ENCODE peak calls at places on chromosomes 12 and 14, in five cellular contexts. X, Q, D, Z and B are unnamed samples.

GRCh38 chr12:94983321-94983720 is 20.2 kb downstream of the NDUFA12 start:
- DNase-seq in X (no peak), Q (no peak), D (no peak), Z (no peak), B (no peak)

GRCh38 chr12:58969227-58969626 is 48.9 kb upstream of the LRIG3 start:
- DNase-seq in X (no peak), Q (no peak), D (no peak), Z (no peak), B (no peak)

GRCh38 chr12:131754184-131754583 is 43.3 kb downstream of the SFSWAP start:
- DNase-seq in X (no peak), Q (no peak), D (no peak), Z (no peak), B (no peak)

GRCh38 chr14:79516009-79516408 is 695.3 kb downstream of the DIO2 start:
- DNase-seq in X (no peak), Q (no peak), D (no peak), Z (no peak), B (no peak)

GRCh38 chr14:69231486-69231885 is 28.5 kb upstream of the GALNT16 start:
- DNase-seq in X (no peak), Q (no peak), D (no peak), Z (no peak), B (peak; percentile 23)

GRCh38 chr12:98757455-98757854 is 112.4 kb downstream of the APAF1 start:
- DNase-seq in X (peak; percentile 20), Q (no peak), D (no peak), Z (no peak), B (no peak)

GRCh38 chr14:50607181-50607580 is 47.2 kb downstream of the ATL1 start:
- DNase-seq in X (no peak), Q (no peak), D (no peak), Z (no peak), B (no peak)

GRCh38 chr12:49553512-49554088 is 14.3 kb downstream of the MCRS1 start:
- DNase-seq in X (no peak), Q (no peak), D (no peak), Z (peak; percentile 71), B (no peak)

GRCh38 chr14:102280376-102280962 is 24.5 kb downstream of the MOK start:
- DNase-seq in X (no peak), Q (no peak), D (no peak), Z (peak; percentile 68), B (peak; percentile 97)

GRCh38 chr14:99755629-99756603 is 37.3 kb upstream of the EML1 start:
- DNase-seq in X (peak; percentile 89), Q (peak; percentile 80), D (peak; percentile 85), Z (peak; percentile 73), B (no peak)

GRCh38 chr14:52031781-52032180 is 37.1 kb downstream of the NID2 start:
- DNase-seq in X (peak; percentile 36), Q (no peak), D (peak; percentile 67), Z (no peak), B (no peak)

GRCh38 chr14:44798386-44799242 is 163.1 kb downstream of the KLHL28 start:
- DNase-seq in X (no peak), Q (no peak), D (no peak), Z (no peak), B (no peak)

GRCh38 chr12:12891646-12892355 is 439 bp downstream of the GPRC5A start:
- DNase-seq in X (peak; percentile 35), Q (no peak), D (no peak), Z (no peak), B (no peak)

GRCh38 chr14:99757331-99758070 is 35.7 kb upstream of the EML1 start:
- DNase-seq in X (peak; percentile 15), Q (no peak), D (no peak), Z (peak; percentile 66), B (peak; percentile 71)

GRCh38 chr14:87992349-87992719 is 648 bp downstream of the GALC start:
- DNase-seq in X (peak; percentile 19), Q (peak; percentile 13), D (no peak), Z (no peak), B (peak; percentile 36)

GRCh38 chr12:108691995-108692808 is 39.1 kb downstream of the CORO1C start:
- DNase-seq in X (no peak), Q (peak; percentile 80), D (peak; percentile 24), Z (no peak), B (peak; percentile 71)

GRCh38 chr14:24859559-24859958 is 190.4 kb downstream of the STXBP6 start:
- DNase-seq in X (no peak), Q (no peak), D (no peak), Z (no peak), B (no peak)
- H3K27ac ChIP-seq in X (no peak overlapping the region), Q (peak overlapping the region; percentile 12), D (no peak overlapping the region), Z (no peak overlapping the region), B (no peak overlapping the region)

GRCh38 chr12:28413455-28414109 is 223.3 kb downstream of the CCDC91 start:
- DNase-seq in X (no peak), Q (no peak), D (no peak), Z (no peak), B (no peak)
- TF ChIP-seq CTCF in X (no peak), Q (no peak), D (no peak), Z (no peak), B (no peak)

GRCh38 chr12:48197549-48197966 is 5.5 kb downstream of the OR10AD1 start:
- DNase-seq in X (peak; percentile 30), Q (no peak), D (no peak), Z (peak; percentile 51), B (no peak)
- H3K27ac ChIP-seq in X (peak overlapping the region; percentile 96), Q (peak overlapping the region; percentile 99), D (peak overlapping the region; percentile 100), Z (peak overlapping the region; percentile 93), B (no peak overlapping the region)

DNA sequence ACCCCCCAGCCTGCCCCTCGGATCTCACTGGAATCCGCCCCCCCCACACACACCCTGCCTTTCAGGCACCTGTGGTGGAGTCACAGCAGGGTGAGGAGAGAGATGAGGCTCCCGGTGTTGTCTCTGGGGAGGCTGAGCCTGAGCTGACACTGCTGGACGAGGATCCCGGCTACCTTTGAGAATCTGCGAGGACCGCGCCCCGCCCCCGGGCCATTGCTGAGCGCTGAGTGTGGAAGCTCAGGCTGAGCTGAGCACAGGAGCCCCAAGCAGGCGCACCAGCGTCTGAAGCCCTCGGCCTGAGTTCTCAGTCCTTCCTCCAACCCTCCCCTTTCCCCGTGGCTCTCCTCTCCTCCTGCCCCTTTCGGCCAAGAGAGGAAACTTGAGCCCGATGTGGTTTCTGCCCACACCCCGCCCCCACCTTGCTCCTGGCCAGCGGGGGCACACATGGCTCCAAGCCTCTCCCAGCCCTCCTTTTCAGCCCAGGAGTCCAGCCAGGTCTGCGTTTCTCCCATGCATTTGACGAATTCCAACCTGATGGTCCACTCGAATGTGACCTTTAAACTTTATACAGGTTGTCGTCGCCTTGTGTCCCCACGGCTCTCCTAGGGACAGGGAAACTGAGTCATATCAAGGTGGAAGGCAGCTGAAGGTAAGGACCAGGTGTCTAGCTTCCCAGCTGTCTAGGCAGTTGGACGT is at the start of gene NFE2:
- DNase-seq in X (no peak), Q (peak; percentile 58), D (peak; percentile 34), Z (peak; percentile 63), B (peak; percentile 85)
- TF ChIP-seq CTCF in X (no peak), Q (no peak), D (no peak), Z (no peak), B (peak; percentile 11)

GRCh38 chr12:124774462-124775167 is 89.0 kb downstream of the SCARB1 start:
- DNase-seq in X (peak; percentile 63), Q (peak; percentile 58), D (no peak), Z (no peak), B (peak; percentile 97)

GRCh38 chr12:124771462-124772361 is 92.0 kb downstream of the SCARB1 start:
- DNase-seq in X (peak; percentile 84), Q (peak; percentile 69), D (peak; percentile 89), Z (peak; percentile 85), B (peak; percentile 86)

GRCh38 chr12:124776126-124776513 is 87.5 kb downstream of the SCARB1 start:
- DNase-seq in X (no peak), Q (no peak), D (no peak), Z (no peak), B (no peak)

GRCh38 chr12:124772467-124773170 is 91.0 kb downstream of the SCARB1 start:
- DNase-seq in X (no peak), Q (no peak), D (no peak), Z (no peak), B (no peak)

GRCh38 chr12:124774054-124774461 is 89.6 kb downstream of the SCARB1 start:
- DNase-seq in X (no peak), Q (no peak), D (no peak), Z (no peak), B (no peak)
- H3K27ac ChIP-seq in X (peak overlapping the region; percentile 43), Q (no peak overlapping the region), D (no peak overlapping the region), Z (peak overlapping the region; percentile 20), B (no peak overlapping the region)